ENCODE peak calls at places on chromosomes 2 and 18, in four cellular contexts. One of them, this sample, is unnamed.
A peak's percentile ranks its signal among the peaks of the same experiment; 100 is the strongest.

GRCh38 chr18:77127769-77128671 is 4.6 kb downstream of the MBP start:
- DNase-seq in EL: peak; percentile 92
- DNase-seq in osteocyte: no peak
- DNase-seq in glomerular endothelial cell: no peak
- DNase-seq in this sample: peak; percentile 94

GRCh38 chr2:178521304-178522150 is 41.3 kb downstream of the PLEKHA3 start:
- DNase-seq in EL: no peak
- DNase-seq in osteocyte: no peak
- DNase-seq in glomerular endothelial cell: no peak
- DNase-seq in this sample: no peak

GRCh38 chr2:85926931-85927527 is 38.2 kb upstream of the ST3GAL5 start:
- DNase-seq in osteocyte: no peak
- DNase-seq in glomerular endothelial cell: no peak
- DNase-seq in EL: no peak
- DNase-seq in this sample: peak; percentile 57

GRCh38 chr2:201254331-201254730 is 6.0 kb upstream of the CASP8 start:
- DNase-seq in glomerular endothelial cell: no peak
- DNase-seq in osteocyte: no peak
- DNase-seq in EL: peak; percentile 26
- DNase-seq in this sample: peak; percentile 57

GRCh38 chr2:166335284-166335683 is 40.5 kb downstream of the SCN9A start:
- DNase-seq in osteocyte: no peak
- DNase-seq in glomerular endothelial cell: no peak
- DNase-seq in EL: no peak
- DNase-seq in this sample: no peak

GRCh38 chr2:25310965-25311865 is 30.5 kb downstream of the DNMT3A start:
- DNase-seq in osteocyte: no peak
- DNase-seq in EL: no peak
- DNase-seq in glomerular endothelial cell: no peak
- DNase-seq in this sample: no peak

GRCh38 chr2:72824224-72824842 is 1.5 kb downstream of the EXOC6B start:
- DNase-seq in osteocyte: no peak
- DNase-seq in EL: peak; percentile 76
- DNase-seq in glomerular endothelial cell: no peak
- DNase-seq in this sample: peak; percentile 86

GRCh38 chr18:47815486-47816270 is 114.8 kb downstream of the SMAD2 start:
- DNase-seq in osteocyte: no peak
- DNase-seq in EL: no peak
- DNase-seq in glomerular endothelial cell: no peak
- DNase-seq in this sample: no peak

GRCh38 chr2:109439315-109439714 is 174.5 kb downstream of the SEPTIN10 start:
- DNase-seq in glomerular endothelial cell: no peak
- DNase-seq in osteocyte: no peak
- DNase-seq in EL: no peak
- DNase-seq in this sample: no peak

GRCh38 chr2:172200495-172201085 is 97.9 kb upstream of the DLX2 start:
- DNase-seq in osteocyte: no peak
- DNase-seq in glomerular endothelial cell: no peak
- DNase-seq in EL: peak; percentile 21
- DNase-seq in this sample: peak; percentile 38

GRCh38 chr2:31199206-31199605 is 18.1 kb downstream of the CAPN14 start:
- DNase-seq in EL: no peak
- DNase-seq in osteocyte: no peak
- DNase-seq in glomerular endothelial cell: no peak
- DNase-seq in this sample: no peak

GRCh38 chr2:45162711-45163110 is 153.5 kb upstream of the SIX2 start:
- DNase-seq in EL: no peak
- DNase-seq in osteocyte: no peak
- DNase-seq in glomerular endothelial cell: no peak
- DNase-seq in this sample: no peak

GRCh38 chr2:218720048-218721041 is 9.7 kb downstream of the TTLL4 start:
- DNase-seq in glomerular endothelial cell: no peak
- DNase-seq in EL: no peak
- DNase-seq in osteocyte: no peak
- DNase-seq in this sample: no peak

GRCh38 chr2:17429130-17429529 is 89.1 kb downstream of the RAD51AP2 start:
- DNase-seq in osteocyte: no peak
- DNase-seq in EL: no peak
- DNase-seq in glomerular endothelial cell: no peak
- DNase-seq in this sample: peak; percentile 70

GRCh38 chr18:74395630-74396251 is 61.4 kb downstream of the DIPK1C start:
- DNase-seq in osteocyte: no peak
- DNase-seq in EL: no peak
- DNase-seq in glomerular endothelial cell: no peak
- DNase-seq in this sample: no peak

GRCh38 chr18:72667932-72668331 is 123.8 kb upstream of the CBLN2 start:
- DNase-seq in glomerular endothelial cell: no peak
- DNase-seq in osteocyte: no peak
- DNase-seq in EL: no peak
- DNase-seq in this sample: no peak

GRCh38 chr2:200144571-200144970 is 161.9 kb upstream of the SPATS2L start:
- DNase-seq in osteocyte: no peak
- DNase-seq in EL: no peak
- DNase-seq in glomerular endothelial cell: no peak
- DNase-seq in this sample: no peak

GRCh38 chr2:85355073-85355410 is 473 bp downstream of the ELMOD3 start:
- DNase-seq in EL: no peak
- DNase-seq in osteocyte: no peak
- DNase-seq in glomerular endothelial cell: no peak
- DNase-seq in this sample: peak; percentile 34

GRCh38 chr2:176261136-176261535 is 8.1 kb upstream of the MTX2 start:
- DNase-seq in EL: no peak
- DNase-seq in osteocyte: no peak
- DNase-seq in glomerular endothelial cell: no peak
- DNase-seq in this sample: no peak

GRCh38 chr2:148888003-148888501 is 13.0 kb downstream of the KIF5C start:
- DNase-seq in glomerular endothelial cell: no peak
- DNase-seq in osteocyte: no peak
- DNase-seq in EL: no peak
- DNase-seq in this sample: no peak

GRCh38 chr18:75638223-75638596 is 210.7 kb upstream of the SMIM21 start:
- DNase-seq in glomerular endothelial cell: no peak
- DNase-seq in osteocyte: no peak
- DNase-seq in EL: peak; percentile 65
- DNase-seq in this sample: peak; percentile 93

GRCh38 chr2:75416420-75417342 is 144.1 kb downstream of the EVA1A start:
- DNase-seq in glomerular endothelial cell: no peak
- DNase-seq in osteocyte: no peak
- DNase-seq in EL: no peak
- DNase-seq in this sample: no peak

GRCh38 chr18:48876590-48876989 is 74.2 kb downstream of the SMAD7 start:
- DNase-seq in EL: no peak
- DNase-seq in osteocyte: no peak
- DNase-seq in glomerular endothelial cell: no peak
- DNase-seq in this sample: no peak

GRCh38 chr2:161414385-161415040 is 1.6 kb upstream of the TBR1 start:
- DNase-seq in osteocyte: no peak
- DNase-seq in EL: peak; percentile 66
- DNase-seq in glomerular endothelial cell: no peak
- DNase-seq in this sample: peak; percentile 67

GRCh38 chr18:9575558-9575957 is 38.8 kb downstream of the PPP4R1 start:
- DNase-seq in EL: peak; percentile 80
- DNase-seq in osteocyte: peak; percentile 90
- DNase-seq in glomerular endothelial cell: peak; percentile 99
- DNase-seq in this sample: peak; percentile 87

GRCh38 chr18:39647627-39648502 is 2082.3 kb upstream of the CELF4 start:
- DNase-seq in glomerular endothelial cell: peak; percentile 18
- DNase-seq in EL: peak; percentile 70
- DNase-seq in osteocyte: no peak
- DNase-seq in this sample: peak; percentile 87

GRCh38 chr2:152875832-152876669 is 157.6 kb downstream of the ARL6IP6 start:
- DNase-seq in EL: peak; percentile 56
- DNase-seq in osteocyte: no peak
- DNase-seq in glomerular endothelial cell: no peak
- DNase-seq in this sample: peak; percentile 79

This sample was measured in GM23248.